ENCODE peak calls at places on chromosomes 4 and X, in eight cellular contexts. One of them, this sample, is unnamed.

GRCh38 chr4:83369825-83370639 is 35.4 kb upstream of the HPSE start:
- DNase-seq in neural crest cell: no peak
- DNase-seq in lower lobe of right lung: no peak
- DNase-seq in GM23248: no peak
- DNase-seq in right lobe of liver: no peak
- DNase-seq in esophagus squamous epithelium: no peak
- DNase-seq in GM04504: no peak
- DNase-seq in LoVo: no peak
- DNase-seq in this sample: peak; percentile 73

GRCh38 chrX:27765718-27766117 is 42.1 kb upstream of the MAGEB10 start:
- DNase-seq in neural crest cell: no peak
- DNase-seq in lower lobe of right lung: no peak
- DNase-seq in GM23248: no peak
- DNase-seq in right lobe of liver: no peak
- DNase-seq in esophagus squamous epithelium: no peak
- DNase-seq in GM04504: no peak
- DNase-seq in LoVo: peak; percentile 1
- DNase-seq in this sample: no peak

GRCh38 chr4:38856524-38857337 is at the start of gene TLR6:
- DNase-seq in neural crest cell: peak; percentile 54
- DNase-seq in lower lobe of right lung: no peak
- DNase-seq in GM23248: peak; percentile 61
- DNase-seq in right lobe of liver: no peak
- DNase-seq in esophagus squamous epithelium: no peak
- DNase-seq in GM04504: no peak
- DNase-seq in LoVo: peak; percentile 81
- DNase-seq in this sample: peak; percentile 41

GRCh38 chr4:121717680-121718237 is 21.0 kb upstream of the ANXA5 start:
- DNase-seq in neural crest cell: no peak
- DNase-seq in lower lobe of right lung: no peak
- DNase-seq in GM23248: peak; percentile 73
- DNase-seq in right lobe of liver: no peak
- DNase-seq in esophagus squamous epithelium: no peak
- DNase-seq in GM04504: no peak
- DNase-seq in LoVo: no peak
- DNase-seq in this sample: no peak

GRCh38 chr4:25970241-25970675 is 56.2 kb downstream of the SMIM20 start:
- DNase-seq in neural crest cell: no peak
- DNase-seq in lower lobe of right lung: peak; percentile 52
- DNase-seq in GM23248: no peak
- DNase-seq in right lobe of liver: no peak
- DNase-seq in esophagus squamous epithelium: no peak
- DNase-seq in GM04504: no peak
- DNase-seq in LoVo: no peak
- DNase-seq in this sample: no peak

GRCh38 chrX:115978068-115978467 is 192.5 kb upstream of the AGTR2 start:
- DNase-seq in neural crest cell: no peak
- DNase-seq in lower lobe of right lung: no peak
- DNase-seq in GM23248: no peak
- DNase-seq in right lobe of liver: no peak
- DNase-seq in esophagus squamous epithelium: no peak
- DNase-seq in GM04504: no peak
- DNase-seq in LoVo: no peak
- DNase-seq in this sample: no peak

GRCh38 chrX:49868739-49869138 is 10.5 kb upstream of the USP27X start:
- DNase-seq in neural crest cell: no peak
- DNase-seq in lower lobe of right lung: no peak
- DNase-seq in GM23248: no peak
- DNase-seq in right lobe of liver: no peak
- DNase-seq in esophagus squamous epithelium: no peak
- DNase-seq in GM04504: no peak
- DNase-seq in LoVo: no peak
- DNase-seq in this sample: no peak

GRCh38 chr4:161937151-161937550 is 226.6 kb downstream of the FSTL5 start:
- DNase-seq in neural crest cell: no peak
- DNase-seq in lower lobe of right lung: no peak
- DNase-seq in GM23248: no peak
- DNase-seq in right lobe of liver: no peak
- DNase-seq in esophagus squamous epithelium: no peak
- DNase-seq in GM04504: no peak
- DNase-seq in LoVo: no peak
- DNase-seq in this sample: no peak

This sample was measured in CMK.